ENCODE peak calls at places on chromosomes 3 and 15, in four cellular contexts. One of them, this sample, is unnamed.

GRCh38 chr3:52398670-52399081 is 46.2 kb downstream of the SEMA3G start:
- DNase-seq in right atrium auricular region: no peak
- DNase-seq in upper lobe of right lung: peak
- DNase-seq in psoas muscle: peak
- DNase-seq in this sample: no peak

GRCh38 chr3:32821686-32822296 is 4.0 kb downstream of the TRIM71 start:
- DNase-seq in right atrium auricular region: no peak
- DNase-seq in upper lobe of right lung: peak
- DNase-seq in psoas muscle: no peak
- DNase-seq in this sample: no peak

GRCh38 chr3:153209596-153209995 is 47.6 kb downstream of the RAP2B start:
- DNase-seq in right atrium auricular region: no peak
- DNase-seq in upper lobe of right lung: peak
- DNase-seq in psoas muscle: peak
- DNase-seq in this sample: no peak

GRCh38 chr3:9347887-9348286 is 15.0 kb upstream of the THUMPD3 start:
- DNase-seq in right atrium auricular region: no peak
- DNase-seq in upper lobe of right lung: no peak
- DNase-seq in psoas muscle: no peak
- DNase-seq in this sample: no peak

GRCh38 chr3:48157215-48157840 is 30.9 kb downstream of the CDC25A start:
- DNase-seq in right atrium auricular region: no peak
- DNase-seq in upper lobe of right lung: no peak
- DNase-seq in psoas muscle: no peak
- DNase-seq in this sample: no peak

GRCh38 chr15:43517354-43518072 is at the start of gene MAP1A:
- DNase-seq in right atrium auricular region: peak
- DNase-seq in upper lobe of right lung: peak
- DNase-seq in psoas muscle: peak
- DNase-seq in this sample: no peak

GRCh38 chr3:184814214-184814613 is 2.2 kb downstream of the VPS8 start:
- DNase-seq in right atrium auricular region: no peak
- DNase-seq in upper lobe of right lung: no peak
- DNase-seq in psoas muscle: no peak
- DNase-seq in this sample: no peak

GRCh38 chr15:93932164-93932776 is 299.1 kb upstream of the MCTP2 start:
- DNase-seq in right atrium auricular region: no peak
- DNase-seq in upper lobe of right lung: no peak
- DNase-seq in psoas muscle: no peak
- DNase-seq in this sample: no peak

GRCh38 chr3:46892285-46893145 is 15.0 kb downstream of the PTH1R start:
- DNase-seq in right atrium auricular region: peak
- DNase-seq in upper lobe of right lung: peak
- DNase-seq in psoas muscle: peak
- DNase-seq in this sample: no peak

GRCh38 chr3:81823882-81824395 is 62.5 kb upstream of the GBE1 start:
- DNase-seq in right atrium auricular region: no peak
- DNase-seq in upper lobe of right lung: no peak
- DNase-seq in psoas muscle: no peak
- DNase-seq in this sample: no peak

GRCh38 chr3:103295974-103296570 is 861.3 kb downstream of the ZPLD1 start:
- DNase-seq in right atrium auricular region: no peak
- DNase-seq in upper lobe of right lung: no peak
- DNase-seq in psoas muscle: no peak
- DNase-seq in this sample: no peak

GRCh38 chr15:81002004-81002253 is 1.2 kb downstream of the TLNRD1 start:
- DNase-seq in right atrium auricular region: no peak
- DNase-seq in upper lobe of right lung: no peak
- DNase-seq in psoas muscle: no peak
- DNase-seq in this sample: no peak

GRCh38 chr3:61541694-61542093 is 19.7 kb upstream of the PTPRG start:
- DNase-seq in right atrium auricular region: no peak
- DNase-seq in upper lobe of right lung: no peak
- DNase-seq in psoas muscle: no peak
- DNase-seq in this sample: no peak

GRCh38 chr15:99371180-99372103 is 120.2 kb downstream of the LRRC28 start:
- DNase-seq in right atrium auricular region: no peak
- DNase-seq in upper lobe of right lung: no peak
- DNase-seq in psoas muscle: no peak
- DNase-seq in this sample: no peak

GRCh38 chr3:71211083-71211482 is 372.4 kb downstream of the FOXP1 start:
- DNase-seq in right atrium auricular region: peak
- DNase-seq in upper lobe of right lung: no peak
- DNase-seq in psoas muscle: no peak
- DNase-seq in this sample: no peak

GRCh38 chr15:101810905-101811304 is 1.1 kb upstream of the OR4F15 start:
- DNase-seq in right atrium auricular region: no peak
- DNase-seq in upper lobe of right lung: no peak
- DNase-seq in psoas muscle: no peak
- DNase-seq in this sample: no peak

GRCh38 chr3:7508821-7509220 is 647.9 kb downstream of the GRM7 start:
- DNase-seq in right atrium auricular region: no peak
- DNase-seq in upper lobe of right lung: no peak
- DNase-seq in psoas muscle: no peak
- DNase-seq in this sample: no peak

GRCh38 chr3:123760817-123761216 is 123.3 kb downstream of the MYLK start:
- DNase-seq in right atrium auricular region: no peak
- DNase-seq in upper lobe of right lung: no peak
- DNase-seq in psoas muscle: no peak
- DNase-seq in this sample: no peak

GRCh38 chr3:190533511-190534282 is 19.8 kb downstream of the IL1RAP start:
- DNase-seq in right atrium auricular region: peak
- DNase-seq in upper lobe of right lung: peak
- DNase-seq in psoas muscle: peak
- DNase-seq in this sample: no peak

GRCh38 chr3:190172751-190173150 is 52.1 kb upstream of the P3H2 start:
- DNase-seq in right atrium auricular region: no peak
- DNase-seq in upper lobe of right lung: no peak
- DNase-seq in psoas muscle: no peak
- DNase-seq in this sample: no peak

GRCh38 chr3:71641669-71642068 is 58.1 kb upstream of the FOXP1 start:
- DNase-seq in right atrium auricular region: no peak
- DNase-seq in upper lobe of right lung: no peak
- DNase-seq in psoas muscle: no peak
- DNase-seq in this sample: no peak

GRCh38 chr3:39168156-39168780 is 14.9 kb upstream of the CSRNP1 start:
- DNase-seq in right atrium auricular region: no peak
- DNase-seq in upper lobe of right lung: no peak
- DNase-seq in psoas muscle: no peak
- DNase-seq in this sample: no peak

GRCh38 chr3:133821767-133822638 is 16.4 kb downstream of the SRPRB start:
- DNase-seq in right atrium auricular region: peak
- DNase-seq in upper lobe of right lung: no peak
- DNase-seq in psoas muscle: peak
- DNase-seq in this sample: no peak

GRCh38 chr3:187112934-187113793 is 26.1 kb downstream of the RPL39L start:
- DNase-seq in right atrium auricular region: no peak
- DNase-seq in upper lobe of right lung: no peak
- DNase-seq in psoas muscle: no peak
- DNase-seq in this sample: peak

GRCh38 chr3:4684976-4685375 is 191.8 kb downstream of the ITPR1 start:
- DNase-seq in right atrium auricular region: no peak
- DNase-seq in upper lobe of right lung: no peak
- DNase-seq in psoas muscle: no peak
- DNase-seq in this sample: no peak

GRCh38 chr3:140499114-140499757 is 178.6 kb upstream of the TRIM42 start:
- DNase-seq in right atrium auricular region: no peak
- DNase-seq in upper lobe of right lung: no peak
- DNase-seq in psoas muscle: no peak
- DNase-seq in this sample: no peak

GRCh38 chr3:119637679-119638525 is 22.5 kb downstream of the POPDC2 start:
- DNase-seq in right atrium auricular region: no peak
- DNase-seq in upper lobe of right lung: no peak
- DNase-seq in psoas muscle: no peak
- DNase-seq in this sample: no peak

GRCh38 chr3:59607628-59608027 is 557.8 kb upstream of the CFAP20DC start:
- DNase-seq in right atrium auricular region: no peak
- DNase-seq in upper lobe of right lung: no peak
- DNase-seq in psoas muscle: no peak
- DNase-seq in this sample: no peak

GRCh38 chr15:57732526-57733331 is 26.2 kb downstream of the POLR2M start:
- DNase-seq in right atrium auricular region: peak
- DNase-seq in upper lobe of right lung: no peak
- DNase-seq in psoas muscle: no peak
- DNase-seq in this sample: peak

GRCh38 chr3:184952671-184953070 is 140.7 kb downstream of the VPS8 start:
- DNase-seq in right atrium auricular region: no peak
- DNase-seq in upper lobe of right lung: no peak
- DNase-seq in psoas muscle: no peak
- DNase-seq in this sample: no peak

GRCh38 chr15:92011611-92012367 is 158.3 kb downstream of the SLCO3A1 start:
- DNase-seq in right atrium auricular region: no peak
- DNase-seq in upper lobe of right lung: no peak
- DNase-seq in psoas muscle: no peak
- DNase-seq in this sample: no peak

GRCh38 chr3:46812237-46812791 is 50.9 kb downstream of the MYL3 start:
- DNase-seq in right atrium auricular region: no peak
- DNase-seq in upper lobe of right lung: peak
- DNase-seq in psoas muscle: peak
- DNase-seq in this sample: peak

GRCh38 chr3:44992555-44993470 is 16.8 kb downstream of the EXOSC7 start:
- DNase-seq in right atrium auricular region: no peak
- DNase-seq in upper lobe of right lung: no peak
- DNase-seq in psoas muscle: no peak
- DNase-seq in this sample: no peak

GRCh38 chr15:26081758-26082068 is 218.6 kb upstream of the ATP10A start:
- DNase-seq in right atrium auricular region: no peak
- DNase-seq in upper lobe of right lung: no peak
- DNase-seq in psoas muscle: no peak
- DNase-seq in this sample: peak

GRCh38 chr15:73716417-73716816 is 32.2 kb downstream of the CD276 start:
- DNase-seq in right atrium auricular region: peak
- DNase-seq in upper lobe of right lung: peak
- DNase-seq in psoas muscle: no peak
- DNase-seq in this sample: no peak

DNA sequence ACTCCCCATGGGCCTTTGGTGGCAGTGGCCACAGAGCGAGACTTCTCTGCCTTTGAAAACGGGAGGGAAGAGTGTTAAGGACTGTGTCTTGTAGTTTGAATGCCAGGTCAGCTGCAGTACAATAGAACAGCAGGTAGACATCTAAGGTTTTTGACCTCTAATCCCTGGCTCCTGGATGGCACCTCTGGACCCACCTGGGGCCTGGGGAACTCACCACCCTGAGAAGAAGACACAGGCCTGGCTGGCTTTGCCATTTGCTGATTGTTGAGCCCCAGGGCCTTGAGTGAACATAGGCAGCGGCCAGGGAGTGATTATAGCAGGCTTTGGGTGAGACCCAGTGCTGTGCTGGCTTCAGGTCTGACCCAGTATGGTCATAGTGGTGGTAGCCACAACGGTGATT is 66.4 kb downstream of the ZMAT3 start:
- DNase-seq in right atrium auricular region: no peak
- DNase-seq in upper lobe of right lung: no peak
- DNase-seq in psoas muscle: no peak
- DNase-seq in this sample: no peak
- H3K27ac ChIP-seq in right atrium auricular region: no peak
- H3K27ac ChIP-seq in upper lobe of right lung: no peak
- H3K27ac ChIP-seq in psoas muscle: no peak
- H3K27ac ChIP-seq in this sample: no peak

GRCh38 chr3:192082733-192083660 is 622.0 kb downstream of the PYDC2 start:
- DNase-seq in right atrium auricular region: no peak
- DNase-seq in upper lobe of right lung: no peak
- DNase-seq in psoas muscle: no peak
- DNase-seq in this sample: no peak

GRCh38 chr3:192079098-192079497 is 618.1 kb downstream of the PYDC2 start:
- DNase-seq in right atrium auricular region: no peak
- DNase-seq in upper lobe of right lung: no peak
- DNase-seq in psoas muscle: no peak
- DNase-seq in this sample: no peak

GRCh38 chr3:192077795-192078497 is 617.0 kb downstream of the PYDC2 start:
- DNase-seq in right atrium auricular region: no peak
- DNase-seq in upper lobe of right lung: no peak
- DNase-seq in psoas muscle: no peak
- DNase-seq in this sample: no peak

DNA sequence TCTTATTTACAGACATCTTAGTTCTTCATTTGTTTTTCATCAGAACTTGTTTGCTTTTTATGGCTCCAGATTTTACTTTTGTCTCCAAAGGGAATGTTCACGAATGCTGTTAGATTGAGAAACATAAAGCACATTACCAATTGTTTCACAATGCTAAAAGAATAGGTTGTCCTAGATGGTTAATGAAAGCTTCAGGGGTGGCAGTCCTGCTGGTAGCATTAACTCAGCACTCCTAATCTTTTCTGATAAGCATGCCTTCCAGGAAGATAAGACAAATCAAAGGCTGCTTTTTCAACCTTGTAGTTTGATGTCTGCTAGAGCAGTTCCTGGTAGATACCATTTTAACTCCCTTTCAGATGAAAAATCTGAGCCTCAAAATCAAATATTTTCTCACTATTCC is 619.4 kb downstream of the PYDC2 start:
- DNase-seq in right atrium auricular region: no peak
- DNase-seq in upper lobe of right lung: no peak
- DNase-seq in psoas muscle: no peak
- DNase-seq in this sample: no peak
- H3K27ac ChIP-seq in right atrium auricular region: no peak
- H3K27ac ChIP-seq in upper lobe of right lung: no peak
- H3K27ac ChIP-seq in psoas muscle: no peak
- H3K27ac ChIP-seq in this sample: no peak

DNA sequence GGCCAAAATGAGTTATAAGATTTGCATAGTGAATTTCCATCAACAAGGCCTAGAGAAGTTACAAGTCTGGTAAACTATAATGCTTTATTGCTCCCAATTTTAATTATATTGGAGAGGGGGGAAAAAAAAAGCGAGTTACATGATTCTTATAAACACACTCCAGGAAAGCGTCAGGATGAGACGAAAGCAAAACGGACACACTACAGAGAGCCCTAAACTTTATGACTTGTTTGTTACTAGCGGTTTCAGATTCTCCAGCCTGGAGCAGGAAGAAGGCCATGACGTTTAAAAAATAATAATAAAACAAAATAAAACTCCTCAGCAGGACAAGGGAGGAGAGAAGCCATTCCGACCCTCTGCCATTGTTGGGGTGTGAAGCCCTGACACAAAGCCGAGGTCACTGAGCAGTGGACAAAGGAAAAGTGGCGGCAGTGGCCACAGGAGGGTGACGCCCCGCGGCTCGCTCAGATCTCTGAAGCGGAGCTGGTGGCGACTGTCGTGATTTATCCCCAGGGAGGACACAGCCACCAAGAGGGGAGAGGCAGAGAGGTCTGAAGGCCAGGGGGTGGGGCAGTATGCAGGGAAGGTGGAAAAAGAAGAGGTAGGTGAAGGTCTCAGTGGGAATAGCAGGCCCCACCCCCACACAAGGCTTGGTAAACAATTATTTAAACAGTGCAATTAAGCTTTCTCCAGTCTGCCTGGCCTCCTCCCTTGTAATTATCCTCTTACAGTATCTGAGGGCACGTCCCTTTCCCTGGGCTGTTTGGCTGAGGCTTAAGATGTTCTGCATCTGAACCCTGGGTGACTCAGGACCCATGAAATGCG is 45.3 kb downstream of the ADAMTS9 start:
- DNase-seq in right atrium auricular region: no peak
- DNase-seq in upper lobe of right lung: no peak
- DNase-seq in psoas muscle: no peak
- DNase-seq in this sample: no peak
- H3K27ac ChIP-seq in right atrium auricular region: no peak
- H3K27ac ChIP-seq in upper lobe of right lung: no peak
- H3K27ac ChIP-seq in psoas muscle: no peak
- H3K27ac ChIP-seq in this sample: no peak

GRCh38 chr3:73808862-73809509 is 184.2 kb upstream of the PDZRN3 start:
- DNase-seq in right atrium auricular region: no peak
- DNase-seq in upper lobe of right lung: no peak
- DNase-seq in psoas muscle: no peak
- DNase-seq in this sample: no peak
- H3K27ac ChIP-seq in right atrium auricular region: no peak
- H3K27ac ChIP-seq in upper lobe of right lung: no peak
- H3K27ac ChIP-seq in psoas muscle: no peak
- H3K27ac ChIP-seq in this sample: no peak